ENCODE peak calls at places on chromosomes 6 and 20, in nine cellular contexts. A, K, U, J, P, G, W, L and C are unnamed samples.

GRCh38 chr6:109791301-109791700 is 100.2 kb downstream of the FIG4 start:
- DNase-seq in A (no peak), K (no peak), U (no peak), J (no peak), P (no peak), G (peak), W (peak), L (no peak), C (no peak)

GRCh38 chr6:100456881-100457220 is 7.9 kb downstream of the SIM1 start:
- DNase-seq in A (no peak), K (no peak), U (no peak), J (no peak), P (no peak), G (no peak), W (no peak), L (no peak), C (no peak)

GRCh38 chr6:106141441-106142237 is 55.5 kb downstream of the PRDM1 start:
- DNase-seq in A (peak), K (no peak), U (peak), J (peak), P (no peak), G (no peak), W (no peak), L (no peak), C (no peak)

GRCh38 chr6:155389130-155389529 is 66.5 kb downstream of the NOX3 start:
- DNase-seq in A (no peak), K (no peak), U (no peak), J (no peak), P (no peak), G (no peak), W (no peak), L (no peak), C (no peak)

GRCh38 chr6:168700880-168701279 is 259.9 kb downstream of the SMOC2 start:
- DNase-seq in A (no peak), K (no peak), U (no peak), J (no peak), P (no peak), G (no peak), W (no peak), L (no peak), C (no peak)

GRCh38 chr6:106823732-106824351 is 150.7 kb downstream of the CD24 start:
- DNase-seq in A (no peak), K (peak), U (no peak), J (no peak), P (no peak), G (no peak), W (peak), L (peak), C (no peak)

GRCh38 chr6:11213305-11214106 is 19.0 kb downstream of the NEDD9 start:
- DNase-seq in A (no peak), K (no peak), U (no peak), J (no peak), P (no peak), G (no peak), W (no peak), L (no peak), C (no peak)

GRCh38 chr6:51360287-51360686 is 541.6 kb downstream of the TFAP2B start:
- DNase-seq in A (no peak), K (no peak), U (no peak), J (no peak), P (no peak), G (no peak), W (no peak), L (no peak), C (no peak)

GRCh38 chr6:138540468-138540867 is 41.2 kb upstream of the NHSL1 start:
- DNase-seq in A (no peak), K (no peak), U (peak), J (no peak), P (no peak), G (no peak), W (no peak), L (no peak), C (no peak)

GRCh38 chr20:19453369-19453768 is 240.9 kb downstream of the SLC24A3 start:
- DNase-seq in A (no peak), K (no peak), U (no peak), J (no peak), P (no peak), G (peak), W (no peak), L (no peak), C (no peak)

GRCh38 chr6:4624726-4625125 is 151.5 kb upstream of the CDYL start:
- DNase-seq in A (no peak), K (no peak), U (no peak), J (no peak), P (no peak), G (no peak), W (no peak), L (no peak), C (no peak)

GRCh38 chr20:11057624-11058023 is 383.8 kb upstream of the JAG1 start:
- DNase-seq in A (no peak), K (no peak), U (no peak), J (no peak), P (no peak), G (no peak), W (no peak), L (no peak), C (no peak)

GRCh38 chr6:158377866-158378265 is 65.6 kb downstream of the TULP4 start:
- DNase-seq in A (no peak), K (no peak), U (no peak), J (no peak), P (no peak), G (no peak), W (no peak), L (no peak), C (no peak)

GRCh38 chr20:62953839-62954703 is 1.6 kb downstream of the SLC17A9 start:
- DNase-seq in A (peak), K (peak), U (peak), J (peak), P (no peak), G (peak), W (peak), L (peak), C (peak)

GRCh38 chr6:82084324-82084920 is 163.1 kb downstream of the IBTK start:
- DNase-seq in A (no peak), K (no peak), U (no peak), J (no peak), P (no peak), G (no peak), W (no peak), L (no peak), C (no peak)

GRCh38 chr6:25277857-25278256 is 1.3 kb upstream of the CARMIL1 start:
- DNase-seq in A (no peak), K (no peak), U (no peak), J (no peak), P (no peak), G (no peak), W (no peak), L (no peak), C (no peak)

GRCh38 chr20:6765469-6766058 is 1.9 kb upstream of the BMP2 start:
- DNase-seq in A (peak), K (no peak), U (peak), J (peak), P (peak), G (no peak), W (no peak), L (no peak), C (no peak)

GRCh38 chr20:41072099-41072798 is 43.6 kb downstream of the TOP1 start:
- DNase-seq in A (no peak), K (no peak), U (no peak), J (no peak), P (no peak), G (no peak), W (no peak), L (no peak), C (no peak)

GRCh38 chr20:57672953-57673575 is 36.8 kb downstream of the PMEPA1 start:
- DNase-seq in A (no peak), K (no peak), U (no peak), J (no peak), P (no peak), G (no peak), W (no peak), L (no peak), C (no peak)

GRCh38 chr20:13995086-13995665 is at the start of gene MACROD2:
- DNase-seq in A (peak), K (peak), U (peak), J (no peak), P (peak), G (peak), W (peak), L (peak), C (no peak)

GRCh38 chr20:34637245-34638185 is 39.4 kb downstream of the PIGU start:
- DNase-seq in A (no peak), K (no peak), U (no peak), J (no peak), P (no peak), G (no peak), W (no peak), L (no peak), C (no peak)

GRCh38 chr6:50145125-50145524 is 95.4 kb upstream of the DEFB112 start:
- DNase-seq in A (no peak), K (no peak), U (peak), J (peak), P (peak), G (no peak), W (no peak), L (no peak), C (no peak)

GRCh38 chr6:88368071-88368787 is 202.1 kb upstream of the CNR1 start:
- DNase-seq in A (no peak), K (no peak), U (no peak), J (no peak), P (no peak), G (no peak), W (no peak), L (no peak), C (no peak)

GRCh38 chr6:158630944-158631616 is 13.5 kb downstream of the DYNLT1 start:
- DNase-seq in A (no peak), K (peak), U (no peak), J (no peak), P (no peak), G (no peak), W (no peak), L (peak), C (no peak)

GRCh38 chr6:169240591-169241390 is 12.9 kb downstream of the THBS2 start:
- DNase-seq in A (no peak), K (no peak), U (no peak), J (no peak), P (no peak), G (no peak), W (no peak), L (no peak), C (no peak)

GRCh38 chr6:158849899-158850806 is 31.0 kb upstream of the EZR start:
- DNase-seq in A (no peak), K (peak), U (no peak), J (no peak), P (peak), G (no peak), W (no peak), L (no peak), C (no peak)

GRCh38 chr6:144583614-144583954 is 298.4 kb downstream of the UTRN start:
- DNase-seq in A (no peak), K (no peak), U (no peak), J (no peak), P (no peak), G (no peak), W (no peak), L (no peak), C (no peak)

GRCh38 chr20:40050596-40050995 is 638.4 kb downstream of the MAFB start:
- DNase-seq in A (no peak), K (no peak), U (no peak), J (no peak), P (no peak), G (no peak), W (no peak), L (no peak), C (no peak)

GRCh38 chr20:43666376-43667328 is at the start of gene MYBL2:
- DNase-seq in A (peak), K (peak), U (peak), J (peak), P (peak), G (peak), W (peak), L (peak), C (peak)

GRCh38 chr20:17648782-17649730 is 33.0 kb downstream of the RRBP1 start:
- DNase-seq in A (peak), K (peak), U (peak), J (peak), P (peak), G (no peak), W (no peak), L (peak), C (no peak)

DNA sequence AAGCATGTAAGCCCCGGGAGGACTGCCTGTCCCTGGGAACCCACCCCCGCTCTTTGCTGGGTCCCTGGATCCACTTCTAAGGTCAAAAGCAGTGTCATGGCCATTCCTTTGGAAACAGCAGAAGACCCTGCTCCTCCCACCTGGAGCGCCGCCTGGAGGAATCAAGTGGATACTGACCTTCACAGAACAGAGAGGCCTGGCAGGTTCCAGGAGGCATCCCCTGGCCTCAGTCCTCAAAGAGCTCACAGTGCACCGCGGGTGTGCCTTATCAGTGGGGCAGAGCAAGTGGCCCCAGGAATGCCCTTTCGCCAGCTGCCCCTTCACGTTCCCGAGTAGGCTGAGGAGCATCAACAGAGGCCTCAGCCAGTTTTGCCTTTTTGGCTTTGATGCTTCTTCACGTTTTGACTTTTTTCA is 11.1 kb upstream of the SLC4A11 start:
- DNase-seq in A (no peak), K (no peak), U (peak), J (no peak), P (peak), G (peak), W (peak), L (no peak), C (no peak)
- TF ChIP-seq CTCF in A (no peak), K (no peak), U (peak), J (peak), P (peak), G (peak), W (peak), L (peak), C (no peak)

GRCh38 chr20:45087814-45088213 is 13.1 kb downstream of the KCNS1 start:
- DNase-seq in A (no peak), K (no peak), U (no peak), J (no peak), P (no peak), G (no peak), W (no peak), L (no peak), C (no peak)

GRCh38 chr20:45085289-45085688 is 15.6 kb downstream of the KCNS1 start:
- DNase-seq in A (no peak), K (no peak), U (no peak), J (no peak), P (no peak), G (no peak), W (no peak), L (no peak), C (no peak)

GRCh38 chr20:45087115-45087785 is 13.7 kb downstream of the KCNS1 start:
- DNase-seq in A (no peak), K (no peak), U (no peak), J (no peak), P (no peak), G (no peak), W (no peak), L (no peak), C (no peak)

GRCh38 chr20:45088247-45088646 is 12.7 kb downstream of the KCNS1 start:
- DNase-seq in A (no peak), K (no peak), U (no peak), J (no peak), P (no peak), G (no peak), W (no peak), L (no peak), C (no peak)

DNA sequence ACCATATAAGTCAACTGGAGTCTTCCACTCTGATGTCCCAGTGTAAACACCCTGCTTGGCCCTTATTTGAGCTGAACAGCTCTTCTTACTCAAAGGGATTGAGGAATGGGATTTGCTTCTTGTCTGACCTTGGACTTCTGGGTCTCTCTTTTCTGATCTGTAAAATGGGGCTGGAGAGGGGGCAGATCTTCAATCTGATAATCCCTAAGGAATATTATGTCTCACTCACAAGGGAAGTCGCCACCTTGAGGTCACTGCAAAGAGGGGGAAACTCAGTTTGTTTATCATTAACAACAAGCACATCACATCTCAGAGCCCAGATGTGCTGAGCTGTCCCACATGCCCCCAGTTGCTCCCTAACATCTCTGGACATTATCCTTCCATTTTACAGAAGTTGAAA is 15.1 kb downstream of the KCNS1 start:
- DNase-seq in A (no peak), K (no peak), U (no peak), J (no peak), P (no peak), G (no peak), W (no peak), L (no peak), C (no peak)
- TF ChIP-seq CTCF in A (no peak), K (no peak), U (no peak), J (peak), P (no peak), G (no peak), W (peak), L (no peak), C (no peak)

DNA sequence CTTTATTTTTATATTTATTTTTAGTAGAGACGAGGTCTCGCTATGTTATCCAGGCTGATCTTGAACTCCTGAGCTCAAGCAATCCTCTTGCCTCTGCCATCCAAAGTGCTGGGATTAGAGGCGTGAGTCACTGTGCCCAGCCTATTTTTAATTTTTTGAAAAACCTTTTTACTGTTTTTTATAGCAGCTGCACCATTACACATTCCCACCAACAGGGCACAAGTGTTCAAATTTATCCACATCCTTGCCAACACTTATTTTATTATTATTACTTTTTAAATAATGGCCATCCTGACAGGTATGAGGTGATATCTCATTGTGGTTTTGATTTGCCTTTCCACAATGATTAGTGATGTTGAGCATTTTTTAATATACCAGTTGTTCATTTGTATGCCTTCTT is 42.5 kb downstream of the PACSIN1 start:
- DNase-seq in A (no peak), K (no peak), U (no peak), J (no peak), P (no peak), G (no peak), W (no peak), L (no peak), C (no peak)
- TF ChIP-seq CTCF in A (no peak), K (no peak), U (peak), J (no peak), P (no peak), G (no peak), W (peak), L (no peak), C (no peak)

GRCh38 chr6:36756761-36757160 is 59.1 kb downstream of the RAB44 start:
- DNase-seq in A (no peak), K (no peak), U (no peak), J (peak), P (no peak), G (no peak), W (no peak), L (no peak), C (no peak)

GRCh38 chr6:36755435-36756348 is 58.1 kb downstream of the RAB44 start:
- DNase-seq in A (peak), K (peak), U (no peak), J (peak), P (no peak), G (no peak), W (no peak), L (no peak), C (peak)

GRCh38 chr6:36753671-36754485 is 56.3 kb downstream of the RAB44 start:
- DNase-seq in A (no peak), K (no peak), U (no peak), J (peak), P (no peak), G (no peak), W (no peak), L (no peak), C (no peak)

GRCh38 chr6:36752886-36753506 is 55.4 kb downstream of the RAB44 start:
- DNase-seq in A (no peak), K (no peak), U (no peak), J (peak), P (no peak), G (no peak), W (no peak), L (no peak), C (no peak)

DNA sequence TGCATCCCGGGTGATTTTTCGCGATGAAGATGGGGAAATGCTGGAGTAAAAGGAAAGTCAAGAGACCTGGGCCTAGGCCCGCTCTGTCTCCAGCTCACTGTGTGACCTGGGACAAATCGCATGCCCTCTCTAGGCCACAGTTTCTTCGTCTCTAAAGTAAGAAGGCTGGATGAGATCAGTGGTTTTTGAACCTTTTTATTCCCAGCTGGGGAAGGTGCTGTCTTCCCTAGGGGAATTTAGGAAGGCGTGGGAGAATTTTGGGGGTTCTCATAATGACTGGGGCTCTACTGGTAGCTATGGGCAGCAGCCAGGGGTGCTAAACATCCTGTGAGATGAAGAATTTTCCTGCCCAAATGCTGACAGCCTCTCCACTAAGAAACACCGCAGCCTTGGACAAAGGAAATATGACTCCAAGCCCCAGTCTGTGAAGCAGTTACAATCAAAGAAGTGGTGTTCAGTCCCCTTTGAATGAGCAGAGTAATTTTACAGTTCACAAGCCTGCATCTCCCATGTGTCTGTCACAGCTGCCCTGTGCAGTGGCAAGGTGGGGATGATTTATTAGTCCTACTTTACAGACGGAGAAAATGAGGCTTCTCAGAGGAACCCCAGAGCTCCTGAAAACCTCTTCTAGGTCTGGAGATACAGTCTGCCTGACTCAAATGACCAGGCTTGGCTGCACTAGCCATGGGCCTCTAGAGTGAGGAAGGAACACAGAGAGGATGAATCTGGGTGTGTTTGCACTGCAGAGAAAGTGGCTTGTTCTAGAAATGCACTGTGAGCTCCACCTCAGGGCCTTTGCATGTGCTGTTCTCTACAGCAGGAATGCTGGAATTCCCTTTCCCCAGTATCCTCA is 57.2 kb downstream of the RAB44 start:
- DNase-seq in A (no peak), K (no peak), U (no peak), J (peak), P (no peak), G (no peak), W (no peak), L (no peak), C (no peak)
- TF ChIP-seq CTCF in A (no peak), K (no peak), U (no peak), J (no peak), P (no peak), G (no peak), W (no peak), L (no peak), C (no peak)

GRCh38 chr6:6221829-6222535 is 98.5 kb downstream of the F13A1 start:
- DNase-seq in A (peak), K (no peak), U (peak), J (peak), P (no peak), G (peak), W (peak), L (no peak), C (no peak)
- TF ChIP-seq CTCF in A (no peak), K (no peak), U (no peak), J (peak), P (no peak), G (peak), W (peak), L (peak), C (no peak)